ENCODE peak calls at places on chromosome 15, in nine cellular contexts. C is GM20000; S is stimulated activated CD8-positive, alpha-beta memory T cell treated with anti-CD3 and anti-CD28 coated beads, Interleukin-15, amount 100 ng/mL, for 24 hours; R is astrocyte of the cerebellum; U is caudate nucleus; E is iPS DF 6.9; M is GM12865; I is memory B cell; G is neuronal stem cell. P is an unnamed sample.

GRCh38 chr15:66515901-66516322 is 10.8 kb downstream of the ZWILCH start:
- DNase-seq in C (no peak), S (no peak), R (no peak), U (no peak), E (no peak), M (no peak), I (no peak), G (no peak), P (no peak)

GRCh38 chr15:88083828-88084760 is 172.4 kb downstream of the NTRK3 start:
- DNase-seq in C (no peak), S (no peak), R (peak), U (no peak), E (no peak), M (no peak), I (no peak), G (no peak), P (no peak)

GRCh38 chr15:60591491-60592385 is 112.8 kb upstream of the ICE2 start:
- DNase-seq in C (peak), S (no peak), R (no peak), U (no peak), E (no peak), M (peak), I (peak), G (peak), P (peak)

GRCh38 chr15:69468241-69469121 is 15.9 kb downstream of the RPLP1 start:
- DNase-seq in C (no peak), S (peak), R (peak), U (no peak), E (no peak), M (peak), I (no peak), G (no peak), P (peak)

GRCh38 chr15:38707802-38708671 is 143.4 kb upstream of the RASGRP1 start:
- DNase-seq in C (peak), S (no peak), R (peak), U (no peak), E (peak), M (peak), I (no peak), G (peak), P (peak)

GRCh38 chr15:82056900-82057825 is 11.3 kb upstream of the MEX3B start:
- DNase-seq in C (no peak), S (no peak), R (no peak), U (no peak), E (no peak), M (no peak), I (no peak), G (no peak), P (no peak)

GRCh38 chr15:92709064-92709463 is 53.5 kb upstream of the FAM174B start:
- DNase-seq in C (no peak), S (no peak), R (no peak), U (no peak), E (no peak), M (no peak), I (no peak), G (no peak), P (no peak)

GRCh38 chr15:39774688-39775267 is 7.9 kb downstream of the FSIP1 start:
- DNase-seq in C (no peak), S (no peak), R (no peak), U (no peak), E (no peak), M (peak), I (no peak), G (no peak), P (no peak)

GRCh38 chr15:89803941-89804800 is 10.5 kb downstream of the ANPEP start:
- DNase-seq in C (no peak), S (no peak), R (no peak), U (no peak), E (no peak), M (no peak), I (no peak), G (no peak), P (no peak)

GRCh38 chr15:38427380-38427779 is 26.5 kb upstream of the FAM98B start:
- DNase-seq in C (no peak), S (no peak), R (no peak), U (no peak), E (no peak), M (peak), I (no peak), G (no peak), P (no peak)

GRCh38 chr15:75307778-75308390 is 25.2 kb downstream of the GOLGA6D start:
- DNase-seq in C (no peak), S (no peak), R (no peak), U (no peak), E (peak), M (peak), I (no peak), G (peak), P (peak)

GRCh38 chr15:90412356-90413194 is 24.5 kb downstream of the IQGAP1 start:
- DNase-seq in C (peak), S (no peak), R (peak), U (no peak), E (peak), M (peak), I (no peak), G (no peak), P (peak)

GRCh38 chr15:92696096-92696495 is 40.5 kb upstream of the FAM174B start:
- DNase-seq in C (no peak), S (no peak), R (no peak), U (no peak), E (no peak), M (no peak), I (no peak), G (no peak), P (no peak)

GRCh38 chr15:85473455-85473854 is 93.1 kb downstream of the AKAP13 start:
- DNase-seq in C (no peak), S (no peak), R (peak), U (no peak), E (no peak), M (no peak), I (no peak), G (no peak), P (no peak)

GRCh38 chr15:66246937-66247336 is 6.6 kb downstream of the MEGF11 start:
- DNase-seq in C (no peak), S (no peak), R (no peak), U (no peak), E (no peak), M (no peak), I (no peak), G (no peak), P (no peak)

GRCh38 chr15:100292010-100292409 is 49.8 kb downstream of the ADAMTS17 start:
- DNase-seq in C (no peak), S (no peak), R (no peak), U (no peak), E (no peak), M (no peak), I (no peak), G (no peak), P (no peak)

GRCh38 chr15:94231728-94232086 is 346 bp downstream of the MCTP2 start:
- DNase-seq in C (peak), S (no peak), R (no peak), U (no peak), E (no peak), M (no peak), I (no peak), G (peak), P (peak)

GRCh38 chr15:51970132-51970817 is 1.3 kb downstream of the LEO1 start:
- DNase-seq in C (no peak), S (no peak), R (no peak), U (no peak), E (no peak), M (no peak), I (no peak), G (no peak), P (no peak)

GRCh38 chr15:27170866-27171265 is 199.9 kb downstream of the GABRG3 start:
- DNase-seq in C (no peak), S (no peak), R (no peak), U (no peak), E (no peak), M (no peak), I (no peak), G (no peak), P (no peak)

GRCh38 chr15:70064441-70064840 is 33.3 kb downstream of the TLE3 start:
- DNase-seq in C (no peak), S (no peak), R (no peak), U (no peak), E (no peak), M (no peak), I (no peak), G (no peak), P (no peak)

GRCh38 chr15:65343374-65343981 is 34.3 kb downstream of the IGDCC3 start:
- DNase-seq in C (no peak), S (no peak), R (no peak), U (no peak), E (no peak), M (no peak), I (no peak), G (no peak), P (no peak)

GRCh38 chr15:68635142-68635541 is 56.3 kb downstream of the CORO2B start:
- DNase-seq in C (no peak), S (no peak), R (no peak), U (peak), E (no peak), M (no peak), I (no peak), G (no peak), P (no peak)

GRCh38 chr15:89021224-89021623 is 67.0 kb upstream of the ABHD2 start:
- DNase-seq in C (no peak), S (no peak), R (no peak), U (no peak), E (no peak), M (no peak), I (no peak), G (no peak), P (no peak)

GRCh38 chr15:65783872-65784271 is 8.2 kb downstream of the DENND4A start:
- DNase-seq in C (no peak), S (no peak), R (no peak), U (no peak), E (no peak), M (no peak), I (no peak), G (no peak), P (no peak)

GRCh38 chr15:48373855-48374421 is 42.7 kb downstream of the DUT start:
- DNase-seq in C (no peak), S (no peak), R (no peak), U (no peak), E (no peak), M (no peak), I (no peak), G (no peak), P (no peak)

GRCh38 chr15:90382305-90382704 is 5.7 kb upstream of the IQGAP1 start:
- DNase-seq in C (no peak), S (no peak), R (no peak), U (no peak), E (no peak), M (no peak), I (no peak), G (no peak), P (no peak)

GRCh38 chr15:41957021-41957897 is 15.1 kb downstream of the EHD4 start:
- DNase-seq in C (peak), S (no peak), R (no peak), U (no peak), E (no peak), M (peak), I (no peak), G (no peak), P (no peak)

GRCh38 chr15:49989498-49989897 is 129.5 kb downstream of the ATP8B4 start:
- DNase-seq in C (no peak), S (no peak), R (no peak), U (no peak), E (no peak), M (no peak), I (no peak), G (no peak), P (no peak)

GRCh38 chr15:38308242-38308641 is 55.6 kb downstream of the SPRED1 start:
- DNase-seq in C (no peak), S (no peak), R (no peak), U (no peak), E (no peak), M (peak), I (no peak), G (no peak), P (no peak)

GRCh38 chr15:42832577-42832976 is 88.0 kb downstream of the TTBK2 start:
- DNase-seq in C (no peak), S (no peak), R (peak), U (no peak), E (no peak), M (no peak), I (no peak), G (no peak), P (no peak)

GRCh38 chr15:68415061-68415460 is 16.9 kb downstream of the ITGA11 start:
- DNase-seq in C (no peak), S (no peak), R (no peak), U (no peak), E (no peak), M (no peak), I (peak), G (no peak), P (no peak)

GRCh38 chr15:63677778-63678177 is 80.6 kb downstream of the FBXL22 start:
- DNase-seq in C (no peak), S (no peak), R (no peak), U (no peak), E (no peak), M (no peak), I (no peak), G (no peak), P (peak)

GRCh38 chr15:67021455-67021854 is 43.9 kb upstream of the SMAD3 start:
- DNase-seq in C (no peak), S (no peak), R (no peak), U (no peak), E (no peak), M (no peak), I (no peak), G (no peak), P (no peak)

GRCh38 chr15:60070838-60071493 is 66.9 kb downstream of the FOXB1 start:
- DNase-seq in C (no peak), S (no peak), R (peak), U (no peak), E (no peak), M (no peak), I (no peak), G (no peak), P (no peak)

GRCh38 chr15:51649659-51650521 is 27.3 kb upstream of the DMXL2 start:
- DNase-seq in C (peak), S (no peak), R (peak), U (peak), E (peak), M (peak), I (peak), G (peak), P (no peak)

GRCh38 chr15:44753345-44753744 is 17.0 kb downstream of the TRIM69 start:
- DNase-seq in C (no peak), S (no peak), R (no peak), U (no peak), E (no peak), M (no peak), I (no peak), G (no peak), P (no peak)